ENCODE peak calls at places on chromosomes 1 and 21, in five cellular contexts. Y is brain microvascular endothelial cell, C is esophagus squamous epithelium, E is colonic mucosa, B is WTC11. H is an unnamed sample.

GRCh38 chr21:22728091-22728490 is 1729.9 kb downstream of the NCAM2 start:
- DNase-seq in Y (no peak), C (no peak), E (no peak), B (no peak), H (no peak)

GRCh38 chr1:155307247-155307740 is 1.4 kb upstream of the FDPS start:
- DNase-seq in Y (peak), C (no peak), E (no peak), B (no peak), H (no peak)

GRCh38 chr1:196598902-196599301 is 9.3 kb downstream of the KCNT2 start:
- DNase-seq in Y (no peak), C (no peak), E (no peak), B (no peak), H (no peak)

GRCh38 chr21:38241029-38241740 is 15.6 kb upstream of the KCNJ15 start:
- DNase-seq in Y (peak), C (no peak), E (no peak), B (no peak), H (no peak)

GRCh38 chr1:173330149-173330951 is 123.2 kb upstream of the TNFSF4 start:
- DNase-seq in Y (peak), C (no peak), E (no peak), B (no peak), H (no peak)

GRCh38 chr21:20445971-20446370 is 552.2 kb upstream of the NCAM2 start:
- DNase-seq in Y (no peak), C (no peak), E (no peak), B (no peak), H (no peak)

GRCh38 chr1:69305621-69306020 is 262.1 kb upstream of the LRRC7 start:
- DNase-seq in Y (no peak), C (no peak), E (no peak), B (peak), H (no peak)

GRCh38 chr1:1173793-1174415 is at the start of gene TTLL10:
- DNase-seq in Y (no peak), C (no peak), E (peak), B (peak), H (no peak)

GRCh38 chr1:109877320-109877771 is 33.3 kb upstream of the CSF1 start:
- DNase-seq in Y (peak), C (no peak), E (no peak), B (peak), H (peak)

GRCh38 chr1:211703812-211704566 is 28.6 kb upstream of the NEK2 start:
- DNase-seq in Y (no peak), C (no peak), E (no peak), B (no peak), H (no peak)

GRCh38 chr1:7290971-7291970 is 479.8 kb upstream of the VAMP3 start:
- DNase-seq in Y (peak), C (no peak), E (no peak), B (no peak), H (no peak)

GRCh38 chr1:9150582-9151290 is 21.8 kb upstream of the GPR157 start:
- DNase-seq in Y (no peak), C (no peak), E (no peak), B (no peak), H (no peak)

GRCh38 chr1:165773324-165773965 is 4.8 kb upstream of the TMCO1 start:
- DNase-seq in Y (peak), C (no peak), E (no peak), B (no peak), H (peak)

GRCh38 chr1:94068831-94069648 is 51.9 kb downstream of the ABCA4 start:
- DNase-seq in Y (peak), C (no peak), E (peak), B (peak), H (peak)

GRCh38 chr1:205678286-205679111 is 1.8 kb downstream of the SLC45A3 start:
- DNase-seq in Y (peak), C (no peak), E (peak), B (no peak), H (no peak)

GRCh38 chr1:47759581-47760247 is 237.5 kb downstream of the TRABD2B start:
- DNase-seq in Y (no peak), C (no peak), E (no peak), B (no peak), H (no peak)

GRCh38 chr1:3060601-3061551 is 8.1 kb upstream of the PRDM16 start:
- DNase-seq in Y (no peak), C (no peak), E (no peak), B (no peak), H (no peak)

GRCh38 chr1:91604632-91605031 is 104.0 kb downstream of the CDC7 start:
- DNase-seq in Y (peak), C (no peak), E (no peak), B (no peak), H (no peak)

GRCh38 chr1:220775238-220775853 is 11.4 kb upstream of the MTARC1 start:
- DNase-seq in Y (peak), C (no peak), E (no peak), B (peak), H (no peak)

GRCh38 chr1:2462819-2463218 is 13.3 kb upstream of the PLCH2 start:
- DNase-seq in Y (no peak), C (no peak), E (no peak), B (no peak), H (no peak)

GRCh38 chr1:7379445-7379971 is 391.6 kb upstream of the VAMP3 start:
- DNase-seq in Y (peak), C (no peak), E (peak), B (peak), H (peak)

GRCh38 chr1:206559661-206559995 is 52.3 kb downstream of the RASSF5 start:
- DNase-seq in Y (no peak), C (no peak), E (peak), B (no peak), H (no peak)

GRCh38 chr1:12376236-12377064 is 146.6 kb downstream of the VPS13D start:
- DNase-seq in Y (no peak), C (no peak), E (no peak), B (no peak), H (no peak)

GRCh38 chr1:97488505-97488904 is 432.3 kb downstream of the DPYD start:
- DNase-seq in Y (no peak), C (no peak), E (no peak), B (no peak), H (no peak)

GRCh38 chr21:14078746-14079375 is 131.9 kb downstream of the LIPI start:
- DNase-seq in Y (no peak), C (no peak), E (peak), B (no peak), H (no peak)

GRCh38 chr1:9302745-9303524 is 10.2 kb downstream of the SPSB1 start:
- DNase-seq in Y (peak), C (no peak), E (no peak), B (no peak), H (peak)

GRCh38 chr1:244970236-244970652 is 105.9 kb upstream of the HNRNPU start:
- DNase-seq in Y (peak), C (peak), E (no peak), B (peak), H (no peak)

GRCh38 chr1:94562502-94563260 is 21.1 kb upstream of the F3 start:
- DNase-seq in Y (no peak), C (no peak), E (peak), B (no peak), H (no peak)

GRCh38 chr1:21638531-21639341 is 30.4 kb downstream of the RAP1GAP start:
- DNase-seq in Y (no peak), C (no peak), E (no peak), B (no peak), H (peak)

GRCh38 chr1:159088050-159088449 is 11.5 kb upstream of the AIM2 start:
- DNase-seq in Y (peak), C (no peak), E (no peak), B (no peak), H (no peak)

GRCh38 chr1:150165622-150166612 is 16.2 kb downstream of the PLEKHO1 start:
- DNase-seq in Y (peak), C (no peak), E (peak), B (peak), H (no peak)

GRCh38 chr1:156624814-156625435 is 5.7 kb downstream of the HAPLN2 start:
- DNase-seq in Y (no peak), C (no peak), E (no peak), B (peak), H (no peak)

GRCh38 chr1:161313554-161314200 is 504 bp upstream of the SDHC start:
- DNase-seq in Y (no peak), C (no peak), E (no peak), B (no peak), H (no peak)

GRCh38 chr1:28170036-28170596 is 6.4 kb downstream of the PTAFR start:
- DNase-seq in Y (no peak), C (no peak), E (no peak), B (no peak), H (no peak)

GRCh38 chr1:28173980-28174297 is 2.6 kb downstream of the PTAFR start:
- DNase-seq in Y (peak), C (no peak), E (no peak), B (no peak), H (no peak)

GRCh38 chr1:28172690-28173150 is 3.8 kb downstream of the PTAFR start:
- DNase-seq in Y (no peak), C (no peak), E (peak), B (no peak), H (no peak)

GRCh38 chr1:28173151-28173979 is 3.1 kb downstream of the PTAFR start:
- DNase-seq in Y (no peak), C (no peak), E (no peak), B (no peak), H (no peak)

DNA sequence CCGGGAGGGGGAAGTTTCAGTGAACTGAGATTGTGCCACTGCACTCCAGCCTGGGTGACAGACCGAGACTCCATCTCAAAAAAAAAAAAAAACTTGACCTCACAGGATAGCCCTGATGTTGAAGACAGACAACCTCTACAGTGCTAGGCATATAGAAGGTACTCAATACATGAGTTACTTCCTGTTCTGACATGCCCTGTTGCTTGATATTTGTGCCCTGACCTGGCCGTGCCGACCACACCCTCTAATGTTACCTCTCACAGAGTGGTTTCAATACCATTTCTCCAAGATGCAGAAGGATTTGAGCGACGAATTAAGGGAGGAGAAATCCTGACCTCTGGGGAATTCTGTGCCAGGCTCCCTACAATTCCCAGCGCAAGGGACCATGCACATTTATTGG is 5.2 kb downstream of the PTAFR start:
- DNase-seq in Y (no peak), C (no peak), E (no peak), B (no peak), H (no peak)
- TF ChIP-seq CTCF in Y (no peak), C (no peak), E (no peak), B (no peak), H (no peak)

DNA sequence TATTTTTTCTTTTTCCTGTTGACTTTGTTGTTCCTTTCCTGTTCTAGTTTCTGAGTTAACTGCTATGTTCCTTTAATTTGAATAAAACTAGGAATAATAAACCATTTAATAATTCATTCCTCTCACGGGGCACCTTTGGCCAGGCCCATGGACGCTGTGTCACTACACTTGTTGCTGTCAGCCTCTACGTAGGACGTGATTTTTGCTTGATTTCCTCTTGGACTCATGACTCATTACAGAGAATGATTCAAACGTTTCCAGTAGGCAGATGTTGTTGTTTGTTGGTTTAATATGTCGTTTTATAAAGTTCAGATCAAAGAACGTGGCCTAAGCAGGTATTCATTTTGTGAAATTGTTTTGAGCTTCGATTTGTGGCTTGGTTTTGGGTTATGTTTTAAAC is 9.1 kb upstream of the SLC19A1 start:
- DNase-seq in Y (peak), C (no peak), E (no peak), B (no peak), H (peak)
- TF ChIP-seq CTCF in Y (no peak), C (no peak), E (no peak), B (no peak), H (no peak)

GRCh38 chr1:77219166-77219887 is at the start of gene PIGK:
- DNase-seq in Y (peak), C (peak), E (peak), B (peak), H (peak)
- TF ChIP-seq CTCF in Y (no peak), C (no peak), E (no peak), B (no peak), H (no peak)

DNA sequence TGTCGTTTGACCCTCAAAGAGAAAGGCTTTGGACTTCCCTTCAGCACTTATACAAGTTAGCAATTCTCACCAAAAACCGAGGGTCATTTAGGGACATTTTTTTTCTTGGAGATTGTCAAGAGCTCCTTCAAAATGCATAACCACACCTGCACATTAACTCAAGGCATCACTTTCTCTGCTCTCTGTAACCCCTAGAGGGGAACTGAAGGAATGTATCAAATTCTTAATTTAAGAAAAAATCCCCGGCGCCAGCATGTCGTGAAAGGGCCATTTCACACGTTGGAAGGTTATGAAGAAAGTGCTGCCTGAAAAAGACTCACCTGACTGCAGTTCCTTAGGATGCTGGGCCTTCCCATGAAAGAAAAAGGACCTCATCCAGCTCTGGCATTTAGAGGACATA is 131.6 kb upstream of the ZC3H12A start:
- DNase-seq in Y (no peak), C (no peak), E (no peak), B (no peak), H (no peak)
- TF ChIP-seq CTCF in Y (no peak), C (no peak), E (no peak), B (peak), H (no peak)

DNA sequence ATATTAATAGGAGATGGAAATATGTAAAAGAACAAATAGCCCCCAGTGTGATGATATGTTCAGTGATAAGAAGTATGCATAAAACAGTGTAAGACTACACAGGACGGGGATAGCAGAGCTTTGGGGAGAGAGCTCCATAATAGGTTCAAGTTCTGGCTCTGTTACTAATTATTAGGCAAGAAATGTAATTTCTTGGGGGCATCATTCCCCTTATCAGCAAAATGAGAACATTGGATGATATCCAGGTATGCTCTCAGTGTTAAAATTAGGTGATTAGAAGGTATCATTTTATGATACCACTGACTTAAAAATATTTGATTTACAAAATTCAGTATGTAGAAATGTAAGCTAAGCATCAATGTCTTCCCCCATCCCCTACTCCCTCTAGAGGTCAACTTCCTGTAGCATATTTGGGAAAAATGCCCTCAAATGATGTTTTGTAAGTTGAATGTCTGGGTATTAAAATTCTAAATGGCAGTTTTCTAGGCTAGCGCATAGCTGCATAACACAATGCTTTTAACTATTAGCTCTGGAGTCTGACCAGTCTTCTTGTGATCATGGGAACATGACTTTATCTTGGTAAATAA is 585.7 kb upstream of the CAMK1G start:
- DNase-seq in Y (no peak), C (no peak), E (no peak), B (no peak), H (no peak)
- TF ChIP-seq CTCF in Y (peak), C (no peak), E (peak), B (no peak), H (peak)

GRCh38 chr1:6087958-6088357 is 42.3 kb downstream of the KCNAB2 start:
- DNase-seq in Y (no peak), C (no peak), E (no peak), B (no peak), H (no peak)
- TF ChIP-seq CTCF in Y (no peak), C (no peak), E (no peak), B (no peak), H (no peak)

GRCh38 chr1:108831225-108831624 is 25.7 kb downstream of the AKNAD1 start:
- DNase-seq in Y (peak), C (no peak), E (no peak), B (no peak), H (no peak)
- TF ChIP-seq CTCF in Y (no peak), C (no peak), E (no peak), B (no peak), H (no peak)

GRCh38 chr1:77905603-77906002 is 17.2 kb downstream of the NEXN start:
- DNase-seq in Y (no peak), C (no peak), E (no peak), B (no peak), H (no peak)
- TF ChIP-seq CTCF in Y (no peak), C (no peak), E (no peak), B (no peak), H (no peak)

H was measured in kidney epithelial cell.